ENCODE peak calls at places on chromosomes 11 and 22, in seven cellular contexts. B is upper lobe of right lung, P is pancreas, J is fibroblast of lung, K is adipocyte, X is lower lobe of right lung, E is PC-3. G is an unnamed sample.

GRCh38 chr11:31919175-31919574 is 108.1 kb upstream of the PAX6 start:
- DNase-seq in E (no peak), J (no peak), P (no peak), X (no peak), B (no peak), K (no peak), G (no peak)

GRCh38 chr11:71114124-71114851 is 138.1 kb downstream of the SHANK2 start:
- DNase-seq in B (no peak), E (no peak), P (no peak), X (no peak), J (no peak), K (no peak), G (no peak)

GRCh38 chr11:131999084-131999483 is 628.7 kb downstream of the NTM start:
- DNase-seq in E (no peak), J (no peak), X (no peak), P (no peak), B (no peak), K (no peak), G (peak; percentile 21)

GRCh38 chr22:23570681-23571080 is 9.4 kb downstream of the IGLL1 start:
- DNase-seq in X (no peak), P (no peak), E (no peak), J (no peak), K (no peak), B (peak; percentile 39), G (no peak)

GRCh38 chr11:11977206-11977938 is 31.1 kb downstream of the DKK3 start:
- DNase-seq in J (peak; percentile 97), P (no peak), B (peak; percentile 65), E (peak; percentile 95), X (no peak), K (peak; percentile 87), G (peak; percentile 86)

GRCh38 chr22:19869497-19870152 is 15.0 kb upstream of the GNB1L start:
- DNase-seq in J (no peak), E (no peak), X (peak; percentile 31), P (no peak), B (peak; percentile 48), K (no peak), G (no peak)

GRCh38 chr11:41872458-41872857 is 413.0 kb upstream of the LRRC4C start:
- DNase-seq in X (no peak), P (no peak), K (no peak), J (no peak), B (no peak), E (no peak), G (no peak)

GRCh38 chr11:73564903-73565302 is 33.0 kb downstream of the FAM168A start:
- DNase-seq in P (no peak), J (no peak), B (no peak), E (no peak), K (no peak), X (no peak), G (no peak)

GRCh38 chr11:132994038-132994502 is 538.2 kb downstream of the OPCML start:
- DNase-seq in B (no peak), K (peak; percentile 8), X (no peak), E (no peak), P (no peak), J (peak; percentile 6), G (no peak)

GRCh38 chr22:48404004-48404403 is 1423.7 kb downstream of the BRD1 start:
- DNase-seq in E (no peak), B (no peak), K (no peak), J (no peak), P (no peak), X (no peak), G (no peak)

GRCh38 chr22:48404801-48405447 is 1422.7 kb downstream of the BRD1 start:
- DNase-seq in B (no peak), E (no peak), X (no peak), P (no peak), J (no peak), K (no peak), G (no peak)

GRCh38 chr22:48402591-48403031 is 1425.1 kb downstream of the BRD1 start:
- DNase-seq in J (no peak), B (no peak), E (no peak), P (no peak), X (no peak), K (no peak), G (no peak)

GRCh38 chr22:48405741-48406140 is 1421.9 kb downstream of the BRD1 start:
- DNase-seq in J (no peak), B (no peak), E (no peak), X (no peak), P (no peak), K (no peak), G (no peak)

DNA sequence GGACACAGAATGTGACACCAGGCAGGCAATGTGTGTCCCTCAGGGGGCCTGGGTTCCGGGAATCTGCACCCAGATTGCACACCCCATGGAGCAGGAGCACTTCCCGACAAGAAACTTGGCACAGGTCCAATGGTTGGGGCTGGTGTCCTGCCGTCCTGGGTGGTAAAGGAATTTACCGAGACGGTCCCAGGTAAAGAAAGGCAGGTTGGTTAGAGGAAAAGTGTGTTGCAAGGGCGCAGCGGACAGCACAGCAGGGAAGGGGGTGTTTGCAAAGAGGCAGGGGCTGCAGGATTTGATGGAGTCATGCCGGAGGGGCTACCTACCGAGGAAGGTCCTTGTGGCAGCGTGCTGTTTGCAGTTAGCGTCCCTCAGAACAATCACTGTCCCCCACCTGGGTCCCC is 1424.2 kb downstream of the BRD1 start:
- DNase-seq in J (no peak), X (no peak), P (no peak), K (no peak), B (no peak), E (no peak), G (no peak)
- H3K27me3 ChIP-seq in J (no peaks in the 10 kb centered on the region), X (no peaks in the 10 kb centered on the region), P (no peaks in the 10 kb centered on the region), K (peaks cover 14% of the 10 kb centered on the region), B (no peaks in the 10 kb centered on the region), E (no peaks in the 10 kb centered on the region), G (no peaks in the 10 kb centered on the region)

GRCh38 chr22:22048318-22048942 is 65.8 kb upstream of the TOP3B start:
- DNase-seq in B (no peak), E (no peak), J (no peak), X (no peak), P (no peak), K (no peak), G (no peak)

GRCh38 chr22:22049684-22050083 is 67.1 kb upstream of the TOP3B start:
- DNase-seq in B (no peak), X (no peak), P (no peak), J (no peak), K (no peak), E (no peak), G (no peak)

GRCh38 chr22:22050141-22050775 is 67.7 kb upstream of the TOP3B start:
- DNase-seq in X (no peak), K (no peak), P (no peak), J (no peak), B (no peak), E (no peak), G (no peak)

GRCh38 chr22:22047776-22048175 is 65.2 kb upstream of the TOP3B start:
- DNase-seq in E (no peak), J (no peak), B (no peak), P (no peak), K (no peak), X (no peak), G (no peak)

GRCh38 chr22:22048981-22049531 is 66.5 kb upstream of the TOP3B start:
- DNase-seq in P (no peak), E (no peak), K (no peak), B (no peak), J (no peak), X (no peak), G (no peak)
- H3K27me3 ChIP-seq in P (no peaks in the 10 kb centered on the region), E (peaks cover 8% of the 10 kb centered on the region), K (peaks cover 30% of the 10 kb centered on the region), B (no peaks in the 10 kb centered on the region), J (peaks cover 8% of the 10 kb centered on the region), X (peaks cover 3% of the 10 kb centered on the region), G (peaks cover 2% of the 10 kb centered on the region)

DNA sequence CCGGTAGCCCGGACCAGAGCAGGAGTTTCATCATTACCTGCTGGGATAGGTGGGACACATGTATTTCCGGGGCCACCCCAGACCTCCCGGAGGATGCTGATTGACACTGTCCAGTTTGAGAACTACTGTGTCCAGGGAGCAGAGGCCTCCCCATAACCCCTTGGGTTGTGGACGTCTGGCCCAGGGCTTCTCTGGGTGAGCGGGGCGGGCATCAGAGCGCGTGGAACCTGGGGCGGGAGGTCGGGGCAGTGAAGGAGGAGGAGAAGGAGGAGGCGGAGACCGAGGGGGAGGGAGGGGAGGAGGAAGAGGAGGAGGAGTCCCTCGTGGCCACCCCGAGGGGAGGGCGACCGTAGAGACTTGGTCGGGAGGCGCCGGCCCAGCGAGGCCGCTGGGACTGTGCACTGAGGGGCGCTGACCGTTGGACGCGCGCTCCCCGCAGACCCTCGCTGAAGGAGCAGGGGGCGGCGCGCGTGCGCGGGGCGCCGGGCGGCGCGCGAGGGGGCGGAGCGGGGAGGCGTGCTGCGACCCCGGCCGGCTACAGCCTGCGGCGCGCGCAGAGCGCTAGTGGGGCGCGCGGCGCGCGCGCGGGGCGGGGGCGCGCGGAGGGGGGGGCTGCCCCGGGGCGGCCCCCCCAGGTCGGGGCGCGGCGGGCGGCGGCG is at the start of gene GRK3:
- DNase-seq in J (peak; percentile 50), K (peak; percentile 61), E (no peak), B (peak; percentile 91), P (peak; percentile 65), X (peak; percentile 85), G (peak; percentile 36)
- H3K27me3 ChIP-seq in J (peaks cover 5% of the 10 kb centered on the region), K (no peaks in the 10 kb centered on the region), E (peaks cover 53% of the 10 kb centered on the region), B (no peaks in the 10 kb centered on the region), P (no peaks in the 10 kb centered on the region), X (no peaks in the 10 kb centered on the region), G (no peaks in the 10 kb centered on the region)

DNA sequence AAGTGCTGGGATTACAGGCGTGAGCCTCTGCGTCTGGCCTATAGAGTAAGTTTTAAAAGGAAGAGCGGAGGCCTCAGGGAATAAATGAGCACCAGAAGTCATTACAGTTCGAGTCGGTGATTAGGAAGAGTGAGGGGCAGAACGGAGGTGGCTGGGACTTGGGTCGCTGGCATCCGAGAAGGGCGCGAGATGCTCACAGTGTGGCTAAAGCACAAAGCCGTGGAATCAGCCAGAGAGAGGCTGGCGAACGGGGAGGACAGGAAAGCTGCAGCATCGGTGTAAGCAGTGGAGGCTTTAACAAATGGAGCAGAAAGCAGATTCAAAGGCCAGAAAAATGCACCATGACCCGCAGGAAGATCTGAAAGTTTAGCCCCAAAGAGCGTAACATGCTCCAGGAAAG is 2.7 kb upstream of the KRTAP5-4 start:
- DNase-seq in B (no peak), P (no peak), K (no peak), X (no peak), J (no peak), E (no peak), G (no peak)
- H3K27me3 ChIP-seq in B (peaks cover 4% of the 10 kb centered on the region), P (no peaks in the 10 kb centered on the region), K (peaks cover 59% of the 10 kb centered on the region), X (peaks cover 19% of the 10 kb centered on the region), J (peaks cover 4% of the 10 kb centered on the region), E (peaks cover 17% of the 10 kb centered on the region), G (peaks cover 9% of the 10 kb centered on the region)

G was measured in bronchial epithelial cell.